ENCODE peak calls at places on chromosomes 4 and X, in seven cellular contexts. P is fibroblast of lung, E is psoas muscle, H is AG09309, W is kidney epithelial cell, F is A549, N is GM13977. I is an unnamed sample.

GRCh38 chr4:159378056-159378616 is 275.3 kb downstream of the RAPGEF2 start:
- DNase-seq in P (no peak), E (no peak), H (no peak), W (no peak), F (no peak), N (no peak), I (no peak)

GRCh38 chr4:137226900-137227299 is 305.4 kb downstream of the PCDH18 start:
- DNase-seq in P (peak; percentile 6), E (no peak), H (no peak), W (no peak), F (no peak), N (no peak), I (peak; percentile 18)

GRCh38 chr4:182400754-182401153 is 157.6 kb downstream of the TENM3 start:
- DNase-seq in P (no peak), E (no peak), H (no peak), W (no peak), F (no peak), N (no peak), I (no peak)

GRCh38 chr4:86848136-86848535 is 1.0 kb downstream of the SLC10A6 start:
- DNase-seq in P (peak; percentile 63), E (no peak), H (no peak), W (no peak), F (no peak), N (no peak), I (no peak)

GRCh38 chr4:111070390-111070789 is 447.5 kb upstream of the PITX2 start:
- DNase-seq in P (no peak), E (no peak), H (peak; percentile 55), W (no peak), F (no peak), N (no peak), I (no peak)

GRCh38 chrX:124209792-124210576 is 122.5 kb upstream of the TEX13D start:
- DNase-seq in P (no peak), E (no peak), H (no peak), W (no peak), F (no peak), N (no peak), I (no peak)

GRCh38 chr4:153028535-153028934 is 92.4 kb downstream of the FHDC1 start:
- DNase-seq in P (no peak), E (no peak), H (no peak), W (no peak), F (no peak), N (no peak), I (no peak)

GRCh38 chr4:76733380-76733779 is 164.6 kb downstream of the SOWAHB start:
- DNase-seq in P (no peak), E (no peak), H (no peak), W (no peak), F (no peak), N (no peak), I (no peak)

GRCh38 chr4:7683126-7683703 is 248.5 kb upstream of the PSAPL1 start:
- DNase-seq in P (no peak), E (peak; percentile 23), H (no peak), W (no peak), F (no peak), N (no peak), I (no peak)

GRCh38 chr4:117400039-117400835 is 314.9 kb upstream of the TRAM1L1 start:
- DNase-seq in P (peak; percentile 89), E (no peak), H (no peak), W (peak; percentile 76), F (no peak), N (no peak), I (peak; percentile 83)

GRCh38 chr4:106238819-106239420 is 77.1 kb downstream of the TBCK start:
- DNase-seq in P (peak; percentile 13), E (no peak), H (peak; percentile 7), W (peak; percentile 4), F (peak; percentile 5), N (no peak), I (no peak)

GRCh38 chr4:1490906-1491629 is 84.8 kb upstream of the NKX1-1 start:
- DNase-seq in P (no peak), E (peak; percentile 30), H (no peak), W (no peak), F (no peak), N (no peak), I (no peak)

GRCh38 chrX:10077425-10078188 is 79.2 kb upstream of the CLCN4 start:
- DNase-seq in P (peak; percentile 58), E (no peak), H (no peak), W (no peak), F (no peak), N (no peak), I (peak; percentile 56)

GRCh38 chrX:40158036-40158706 is 60.4 kb upstream of the BCOR start:
- DNase-seq in P (no peak), E (peak; percentile 64), H (no peak), W (no peak), F (peak; percentile 70), N (peak; percentile 82), I (no peak)
- TF ChIP-seq CTCF in P (no peak), E (peak; percentile 59), H (peak; percentile 9), W (no peak), F (peak; percentile 52), N (peak; percentile 54), I (peak; percentile 43)

GRCh38 chr4:124515591-124515990 is 196.9 kb downstream of the ANKRD50 start:
- DNase-seq in P (no peak), E (no peak), H (no peak), W (no peak), F (no peak), N (no peak), I (no peak)
- TF ChIP-seq CTCF in P (no peak), E (no peak), H (no peak), W (no peak), F (no peak), N (no peak), I (no peak)

DNA sequence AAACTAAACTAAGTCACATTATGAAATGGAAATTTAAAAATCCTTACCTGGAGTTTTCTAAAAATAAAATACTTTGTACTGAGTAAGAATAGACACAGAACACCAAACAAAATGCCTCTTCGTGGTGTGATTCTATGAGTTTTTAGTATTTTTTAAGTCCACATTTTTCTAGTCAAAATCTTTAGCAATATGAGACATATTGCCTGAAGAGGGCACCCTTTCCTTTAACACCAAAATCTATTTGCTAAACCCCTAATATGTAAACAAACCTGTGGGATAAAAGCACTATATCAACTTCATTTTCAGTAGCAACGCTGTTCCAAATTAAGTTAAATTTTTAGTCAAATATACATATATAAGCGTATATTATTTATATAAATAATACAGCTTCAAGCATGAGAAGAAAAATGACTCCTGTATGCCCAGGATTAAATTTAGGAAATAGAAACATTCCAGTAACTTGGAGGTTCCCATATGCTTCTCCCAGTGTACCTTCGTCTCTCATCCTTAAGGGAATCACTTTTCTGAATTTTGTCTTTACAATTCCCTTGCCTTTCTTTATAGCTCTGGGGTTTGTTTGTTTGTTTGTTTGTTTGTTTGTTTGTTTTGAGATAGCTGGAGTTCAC is 23.0 kb upstream of the PGM2 start:
- DNase-seq in P (peak; percentile 50), E (no peak), H (peak; percentile 45), W (no peak), F (no peak), N (peak; percentile 41), I (peak; percentile 39)
- TF ChIP-seq CTCF in P (peak; percentile 52), E (peak; percentile 62), H (peak; percentile 36), W (peak; percentile 51), F (peak; percentile 54), N (peak; percentile 55), I (peak; percentile 78)

GRCh38 chr4:186021461-186022167 is 47.3 kb upstream of the TLR3 start:
- DNase-seq in P (peak; percentile 24), E (no peak), H (no peak), W (peak; percentile 12), F (peak; percentile 14), N (peak; percentile 55), I (no peak)
- TF ChIP-seq CTCF in P (peak; percentile 92), E (peak; percentile 63), H (peak; percentile 98), W (peak; percentile 98), F (peak; percentile 72), N (peak; percentile 69), I (peak; percentile 84)

GRCh38 chr4:109658871-109659410 is 44.3 kb downstream of the CASP6 start:
- DNase-seq in P (no peak), E (no peak), H (no peak), W (no peak), F (no peak), N (no peak), I (no peak)
- TF ChIP-seq CTCF in P (no peak), E (no peak), H (no peak), W (no peak), F (peak; percentile 20), N (no peak), I (peak; percentile 52)